ENCODE peak calls at places on chromosome 18, in four cellular contexts. E is Peyer's patch, K is pancreas, X is GM12865. D is an unnamed sample.

GRCh38 chr18:23067236-23067635 is 68.0 kb upstream of the CABLES1 start:
- DNase-seq in X (peak), E (no peak), K (no peak), D (no peak)

GRCh38 chr18:72541871-72542690 is 2.1 kb downstream of the CBLN2 start:
- DNase-seq in E (no peak), X (no peak), K (peak), D (no peak)

GRCh38 chr18:37457754-37458153 is 107.8 kb downstream of the CELF4 start:
- DNase-seq in K (no peak), X (no peak), E (no peak), D (no peak)

GRCh38 chr18:63197246-63197791 is 122.2 kb downstream of the BCL2 start:
- DNase-seq in K (no peak), X (no peak), E (no peak), D (no peak)

GRCh38 chr18:54647176-54647575 is 56.1 kb downstream of the DYNAP start:
- DNase-seq in K (no peak), X (peak), E (no peak), D (no peak)

GRCh38 chr18:56890632-56891031 is 239.5 kb downstream of the WDR7 start:
- DNase-seq in E (no peak), K (no peak), X (no peak), D (no peak)

GRCh38 chr18:63540131-63540530 is 2.0 kb upstream of the SERPINB12 start:
- DNase-seq in X (no peak), K (no peak), E (no peak), D (no peak)

GRCh38 chr18:63177822-63178525 is 141.6 kb downstream of the BCL2 start:
- DNase-seq in K (peak), X (no peak), E (peak), D (no peak)

GRCh38 chr18:32301976-32302743 is 112.3 kb downstream of the MEP1B start:
- DNase-seq in X (peak), E (no peak), K (no peak), D (no peak)

GRCh38 chr18:75161629-75162028 is 47.3 kb downstream of the PTGR3 start:
- DNase-seq in X (no peak), E (no peak), K (no peak), D (no peak)

GRCh38 chr18:596288-596881 is 403 bp upstream of the CLUL1 start:
- DNase-seq in X (peak), E (peak), K (peak), D (no peak)

GRCh38 chr18:59446012-59446411 is 86.9 kb upstream of the LMAN1 start:
- DNase-seq in X (no peak), E (no peak), K (no peak), D (no peak)

GRCh38 chr18:34821669-34822210 is 111.6 kb downstream of the DTNA start:
- DNase-seq in K (no peak), E (no peak), X (no peak), D (no peak)
- TF ChIP-seq CTCF in K (no peak), E (no peak), X (no peak), D (no peak)

DNA sequence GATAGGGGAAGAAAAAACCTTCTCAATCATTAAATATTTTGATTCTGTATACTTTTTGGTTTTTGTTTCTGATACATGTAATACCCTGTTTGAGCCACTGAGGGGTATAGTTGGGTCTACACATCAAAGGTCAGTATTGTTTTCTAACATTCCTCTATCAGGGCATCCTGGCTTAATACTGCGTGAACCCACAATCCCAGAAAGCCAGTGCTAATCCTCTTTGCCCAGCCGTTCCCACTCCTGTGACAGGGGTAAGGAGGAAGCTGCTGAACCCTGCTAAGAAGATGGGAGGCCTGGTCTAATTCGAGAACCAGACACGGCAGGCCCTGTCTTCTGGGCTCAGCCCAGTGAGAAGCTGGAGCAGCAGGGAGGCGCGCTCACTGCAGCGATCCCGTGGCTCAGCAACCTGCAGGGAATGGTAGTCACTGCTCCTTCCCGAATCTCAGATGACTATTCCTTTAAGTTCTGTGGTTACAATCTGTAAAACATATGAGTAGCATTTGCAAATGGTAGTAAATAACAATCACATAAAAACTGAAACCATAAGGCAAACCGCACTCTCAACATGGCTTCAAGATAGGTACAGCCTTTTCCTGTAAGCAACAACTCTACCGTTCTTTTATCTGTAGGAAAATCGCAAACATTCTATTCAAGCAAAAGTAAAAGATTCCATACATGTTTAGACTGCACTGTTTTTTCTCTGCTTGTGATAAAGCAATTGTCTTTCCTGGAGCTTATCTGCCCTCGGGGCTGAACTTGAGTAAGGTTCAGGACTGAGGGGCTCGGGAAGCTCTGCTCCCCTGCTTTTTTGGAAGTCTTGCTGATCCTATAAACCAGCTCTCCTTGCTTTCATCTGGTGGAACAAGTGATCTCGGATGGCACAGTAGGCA is 87.0 kb downstream of the EPB41L3 start:
- DNase-seq in K (no peak), X (no peak), E (no peak), D (no peak)
- TF ChIP-seq CTCF in K (no peak), X (no peak), E (peak), D (no peak)

DNA sequence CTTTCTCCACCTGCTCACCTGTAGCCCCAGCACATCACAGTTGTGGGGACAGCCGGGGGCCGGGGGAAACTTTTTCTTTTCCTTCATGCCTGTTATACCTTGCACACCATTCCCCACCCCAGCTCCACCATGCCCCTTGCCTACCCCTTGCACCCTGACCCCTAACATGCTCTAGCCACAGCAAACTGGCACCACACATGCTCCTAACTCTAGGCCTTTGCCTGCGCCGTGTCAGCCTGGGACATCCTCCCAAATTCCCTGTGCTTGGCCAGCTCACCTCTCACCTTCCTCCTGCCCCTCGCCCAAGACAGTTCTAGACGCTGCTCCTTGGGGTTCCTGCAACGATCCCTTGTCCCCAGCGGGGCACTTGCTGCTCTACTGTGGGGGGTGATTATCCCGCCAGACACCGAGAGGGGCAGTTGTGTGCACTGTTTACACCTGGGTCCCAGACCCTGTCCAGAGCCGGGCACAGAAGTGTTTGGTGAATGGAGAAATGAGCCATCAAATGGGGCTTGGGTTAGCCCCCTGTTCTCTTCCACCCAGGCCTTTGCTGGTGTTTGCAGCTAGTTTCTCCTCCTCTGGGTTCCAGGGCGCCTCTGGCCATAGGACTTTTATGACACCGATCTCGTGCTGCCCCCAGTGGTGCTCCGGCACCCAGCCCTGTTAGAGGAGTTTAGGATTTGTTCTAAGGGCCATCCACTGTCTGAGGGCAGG is 129.8 kb downstream of the CTIF start:
- DNase-seq in K (no peak), E (peak), X (no peak), D (no peak)
- TF ChIP-seq CTCF in K (no peak), E (no peak), X (no peak), D (no peak)

DNA sequence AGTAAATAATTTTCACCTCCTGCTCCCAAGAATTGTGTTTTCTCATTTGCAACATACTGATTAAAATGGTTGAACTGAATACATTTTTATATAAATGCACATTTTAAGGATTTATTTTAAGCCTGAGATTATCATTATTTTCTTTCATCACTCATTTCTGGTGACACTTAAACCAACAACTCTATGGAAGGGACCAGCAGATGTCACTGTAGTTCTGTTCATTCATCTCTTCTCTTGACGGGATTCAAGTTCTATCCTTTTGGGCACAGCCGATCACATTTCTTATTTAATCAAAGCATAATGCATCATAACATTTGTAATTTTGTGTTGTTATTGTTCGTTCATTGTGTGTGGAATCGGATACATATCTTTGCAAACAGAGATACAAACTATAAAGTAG is 417.9 kb downstream of the HRH4 start:
- DNase-seq in X (peak), K (no peak), E (no peak), D (no peak)
- TF ChIP-seq CTCF in X (peak), K (no peak), E (peak), D (no peak)

D was measured in natural killer cell.